ENCODE peak calls at places on chromosomes 11 and 22, in seven cellular contexts. U, C, H, R, F, X and P are unnamed samples.
A peak's percentile ranks its signal among the peaks of the same experiment; 100 is the strongest.

GRCh38 chr22:19590696-19591095 is 66.5 kb upstream of the CLDN5 start:
- DNase-seq in U (no peak), C (no peak), H (no peak), R (no peak), F (no peak), X (no peak), P (no peak)

GRCh38 chr11:111846640-111847039 is 24.7 kb downstream of the ALG9 start:
- DNase-seq in U (no peak), C (no peak), H (peak; percentile 64), R (no peak), F (no peak), X (no peak), P (no peak)

GRCh38 chr22:17784776-17785175 is 10.5 kb upstream of the BID start:
- DNase-seq in U (no peak), C (no peak), H (no peak), R (no peak), F (no peak), X (no peak), P (no peak)

GRCh38 chr11:78350101-78350645 is 67.4 kb downstream of the GAB2 start:
- DNase-seq in U (peak; percentile 38), C (no peak), H (peak; percentile 78), R (peak; percentile 35), F (no peak), X (no peak), P (no peak)

GRCh38 chr22:24327827-24328226 is 57.2 kb downstream of the SPECC1L start:
- DNase-seq in U (no peak), C (no peak), H (peak; percentile 7), R (no peak), F (no peak), X (no peak), P (no peak)

GRCh38 chr22:19082793-19083192 is 39.4 kb downstream of the DGCR2 start:
- DNase-seq in U (no peak), C (no peak), H (no peak), R (no peak), F (no peak), X (no peak), P (no peak)

GRCh38 chr11:35305670-35306382 is 113.5 kb downstream of the SLC1A2 start:
- DNase-seq in U (peak; percentile 17), C (no peak), H (peak; percentile 77), R (no peak), F (no peak), X (no peak), P (peak; percentile 3)

GRCh38 chr22:28741200-28741757 is 341 bp downstream of the CHEK2 start:
- DNase-seq in U (no peak), C (no peak), H (no peak), R (no peak), F (no peak), X (no peak), P (no peak)

GRCh38 chr11:91293119-91293518 is 931.5 kb upstream of the FAT3 start:
- DNase-seq in U (no peak), C (no peak), H (no peak), R (no peak), F (no peak), X (no peak), P (no peak)

GRCh38 chr11:66063900-66064299 is 6.2 kb upstream of the PACS1 start:
- DNase-seq in U (no peak), C (no peak), H (no peak), R (no peak), F (no peak), X (no peak), P (no peak)

GRCh38 chr11:12812849-12813248 is 138.6 kb downstream of the TEAD1 start:
- DNase-seq in U (peak; percentile 40), C (no peak), H (no peak), R (no peak), F (no peak), X (no peak), P (no peak)

GRCh38 chr11:12815150-12815523 is 140.9 kb downstream of the TEAD1 start:
- DNase-seq in U (no peak), C (no peak), H (no peak), R (no peak), F (no peak), X (no peak), P (no peak)

GRCh38 chr11:12815931-12816494 is 141.8 kb downstream of the TEAD1 start:
- DNase-seq in U (no peak), C (no peak), H (no peak), R (no peak), F (no peak), X (no peak), P (no peak)

GRCh38 chr11:12811861-12812260 is 137.6 kb downstream of the TEAD1 start:
- DNase-seq in U (no peak), C (no peak), H (no peak), R (no peak), F (no peak), X (no peak), P (no peak)

GRCh38 chr11:12813371-12814225 is 139.4 kb downstream of the TEAD1 start:
- DNase-seq in U (peak; percentile 76), C (no peak), H (no peak), R (no peak), F (no peak), X (no peak), P (no peak)
- H3K4me3 ChIP-seq in U (no peak overlapping the region), C (no peak overlapping the region), H (no peak overlapping the region), R (no peak overlapping the region), F (no peak overlapping the region), X (no peak overlapping the region), P (no peak overlapping the region)

GRCh38 chr22:41780714-41781507 is 19.6 kb upstream of the CCDC134 start:
- DNase-seq in U (no peak), C (peak; percentile 69), H (no peak), R (peak; percentile 61), F (peak; percentile 56), X (peak; percentile 83), P (peak; percentile 79)

GRCh38 chr22:41781508-41781906 is 19.0 kb upstream of the CCDC134 start:
- DNase-seq in U (no peak), C (no peak), H (no peak), R (no peak), F (no peak), X (no peak), P (no peak)

GRCh38 chr22:41782751-41783150 is 17.7 kb upstream of the CCDC134 start:
- DNase-seq in U (no peak), C (no peak), H (no peak), R (no peak), F (no peak), X (no peak), P (no peak)

GRCh38 chr22:41779889-41780505 is 20.5 kb upstream of the CCDC134 start:
- DNase-seq in U (no peak), C (no peak), H (no peak), R (no peak), F (no peak), X (no peak), P (no peak)

GRCh38 chr22:41782316-41782715 is 18.2 kb upstream of the CCDC134 start:
- DNase-seq in U (no peak), C (no peak), H (no peak), R (no peak), F (no peak), X (no peak), P (no peak)
- H3K27me3 ChIP-seq in U (no peaks in the 10 kb centered on the region), C (no peaks in the 10 kb centered on the region), H (no peaks in the 10 kb centered on the region), R (no peaks in the 10 kb centered on the region), F (no peaks in the 10 kb centered on the region), X (no peaks in the 10 kb centered on the region), P (no peaks in the 10 kb centered on the region)

GRCh38 chr22:50530280-50530856 is 556 bp upstream of the TYMP start:
- DNase-seq in U (peak; percentile 61), C (peak; percentile 90), H (no peak), R (peak; percentile 83), F (peak; percentile 86), X (peak; percentile 94), P (no peak)
- H3K4me3 ChIP-seq in U (peak overlapping the region; percentile 37), C (peak overlapping the region; percentile 67), H (peak overlapping the region; percentile 46), R (peak overlapping the region; percentile 40), F (peak overlapping the region; percentile 69), X (peak overlapping the region; percentile 79), P (peak overlapping the region; percentile 66)

GRCh38 chr11:121555172-121555571 is 102.4 kb upstream of the SORL1-AS1 start:
- DNase-seq in U (no peak), C (no peak), H (no peak), R (no peak), F (no peak), X (no peak), P (no peak)

GRCh38 chr11:121556937-121557336 is 104.2 kb upstream of the SORL1-AS1 start:
- DNase-seq in U (no peak), C (no peak), H (no peak), R (no peak), F (no peak), X (no peak), P (no peak)

GRCh38 chr11:121553367-121553766 is 100.6 kb upstream of the SORL1-AS1 start:
- DNase-seq in U (no peak), C (no peak), H (no peak), R (no peak), F (no peak), X (no peak), P (no peak)

GRCh38 chr11:121553806-121554205 is 101.0 kb upstream of the SORL1-AS1 start:
- DNase-seq in U (peak; percentile 41), C (no peak), H (no peak), R (no peak), F (no peak), X (no peak), P (no peak)

GRCh38 chr11:121554552-121554951 is 101.8 kb upstream of the SORL1-AS1 start:
- DNase-seq in U (no peak), C (no peak), H (no peak), R (no peak), F (no peak), X (no peak), P (no peak)
- H3K27me3 ChIP-seq in U (no peaks in the 10 kb centered on the region), C (no peaks in the 10 kb centered on the region), H (peaks cover 31% of the 10 kb centered on the region), R (no peaks in the 10 kb centered on the region), F (no peaks in the 10 kb centered on the region), X (no peaks in the 10 kb centered on the region), P (no peaks in the 10 kb centered on the region)

DNA sequence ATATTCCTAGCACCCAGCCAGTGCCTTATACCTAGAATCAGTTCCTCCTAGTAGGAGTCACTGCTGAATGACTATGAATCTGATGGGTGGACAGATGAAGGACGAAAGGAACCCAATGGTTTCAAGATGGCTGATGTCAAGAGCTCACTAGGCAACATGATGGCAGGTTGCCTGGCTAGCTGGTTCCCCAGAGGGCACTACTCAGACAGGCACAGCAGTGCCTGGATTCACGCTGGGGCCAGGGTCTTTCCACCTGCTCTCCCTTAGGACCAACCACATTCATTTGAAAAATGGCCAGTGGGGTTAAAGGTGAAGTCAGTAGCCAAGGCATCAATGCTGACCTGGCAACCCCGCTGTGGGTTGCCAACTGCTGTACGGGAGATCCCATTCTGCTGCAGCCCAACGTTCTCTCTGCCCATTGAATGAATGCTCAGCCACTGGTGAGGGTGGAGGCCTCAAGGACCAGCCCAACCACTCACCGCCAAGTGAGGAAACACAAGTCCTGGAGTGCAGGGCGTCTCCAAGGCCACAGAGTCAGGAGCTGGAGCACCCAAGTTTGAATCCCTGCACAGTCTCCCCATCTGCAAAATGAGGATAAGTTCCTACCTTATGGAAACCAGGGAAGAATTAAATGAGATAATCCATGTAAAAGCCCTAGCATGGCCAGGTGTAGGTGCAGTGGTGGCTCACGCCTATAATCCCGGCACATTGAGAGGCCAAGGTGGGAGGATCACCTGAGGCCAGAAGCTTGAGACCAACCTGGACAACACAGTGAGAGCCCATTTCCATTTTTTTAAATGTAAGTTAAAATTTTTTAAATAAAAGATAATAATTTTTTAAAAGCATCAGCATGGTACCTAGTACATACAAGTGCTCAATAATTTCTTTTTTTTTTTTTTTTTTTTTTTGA is 12.4 kb downstream of the MYH9 start:
- DNase-seq in U (no peak), C (no peak), H (no peak), R (no peak), F (no peak), X (peak; percentile 82), P (no peak)
- H3K4me3 ChIP-seq in U (no peak overlapping the region), C (no peak overlapping the region), H (no peak overlapping the region), R (no peak overlapping the region), F (no peak overlapping the region), X (no peak overlapping the region), P (peak overlapping the region; percentile 26)

GRCh38 chr22:44384981-44385610 is 72.3 kb upstream of the SHISAL1 start:
- DNase-seq in U (no peak), C (no peak), H (no peak), R (no peak), F (peak; percentile 4), X (peak; percentile 36), P (no peak)
- H3K27me3 ChIP-seq in U (no peaks in the 10 kb centered on the region), C (no peaks in the 10 kb centered on the region), H (no peaks in the 10 kb centered on the region), R (no peaks in the 10 kb centered on the region), F (peaks cover 26% of the 10 kb centered on the region), X (peaks cover 19% of the 10 kb centered on the region), P (no peaks in the 10 kb centered on the region)